ENCODE peak calls at places on chromosomes 5 and 9, in six cellular contexts. Q, A, O, N, M and D are unnamed samples.

GRCh38 chr9:19551124-19551929 is 142.5 kb downstream of the ACER2 start:
- DNase-seq in Q (no peak), A (no peak), O (no peak), N (no peak), M (no peak), D (no peak)

GRCh38 chr5:179233909-179234562 is 111.2 kb downstream of the ADAMTS2 start:
- DNase-seq in Q (peak; percentile 48), A (no peak), O (no peak), N (no peak), M (no peak), D (peak; percentile 56)

GRCh38 chr9:94982211-94982610 is 255.7 kb downstream of the AOPEP start:
- DNase-seq in Q (no peak), A (no peak), O (no peak), N (no peak), M (no peak), D (no peak)

GRCh38 chr5:66306105-66306843 is 162.2 kb downstream of the SREK1 start:
- DNase-seq in Q (peak; percentile 78), A (peak; percentile 52), O (peak; percentile 51), N (no peak), M (peak; percentile 50), D (no peak)

GRCh38 chr9:16290169-16290568 is 580.3 kb downstream of the BNC2 start:
- DNase-seq in Q (no peak), A (no peak), O (no peak), N (no peak), M (no peak), D (no peak)

GRCh38 chr5:139745800-139746690 is 49.6 kb upstream of the PSD2 start:
- DNase-seq in Q (peak; percentile 85), A (peak; percentile 53), O (peak; percentile 72), N (no peak), M (peak; percentile 83), D (peak; percentile 72)

GRCh38 chr9:114250235-114250568 is 72.7 kb upstream of the ORM1 start:
- DNase-seq in Q (peak; percentile 88), A (peak; percentile 91), O (peak; percentile 81), N (no peak), M (peak; percentile 87), D (no peak)

GRCh38 chr5:160434022-160434531 is 12.4 kb downstream of the PTTG1 start:
- DNase-seq in Q (no peak), A (no peak), O (no peak), N (peak; percentile 90), M (peak; percentile 64), D (peak; percentile 86)

GRCh38 chr5:77993141-77993540 is 217.0 kb upstream of the TBCA start:
- DNase-seq in Q (no peak), A (no peak), O (no peak), N (no peak), M (no peak), D (no peak)

GRCh38 chr5:135307143-135307903 is 91.7 kb downstream of the MACROH2A1 start:
- DNase-seq in Q (no peak), A (no peak), O (no peak), N (no peak), M (peak; percentile 17), D (no peak)

GRCh38 chr9:92500725-92501124 is 18.4 kb upstream of the ASPN start:
- DNase-seq in Q (no peak), A (no peak), O (no peak), N (no peak), M (no peak), D (no peak)

GRCh38 chr5:5494489-5495402 is 72.3 kb downstream of the ICE1 start:
- DNase-seq in Q (peak; percentile 24), A (peak; percentile 87), O (peak; percentile 74), N (no peak), M (peak; percentile 48), D (peak; percentile 80)

GRCh38 chr5:130155395-130155794 is 251.1 kb downstream of the CHSY3 start:
- DNase-seq in Q (no peak), A (no peak), O (no peak), N (no peak), M (peak; percentile 22), D (no peak)

GRCh38 chr9:31153250-31153840 is 1231.1 kb upstream of the ACO1 start:
- DNase-seq in Q (no peak), A (no peak), O (no peak), N (no peak), M (peak; percentile 13), D (no peak)

GRCh38 chr5:145509336-145510150 is 325.6 kb downstream of the PRELID2 start:
- DNase-seq in Q (no peak), A (no peak), O (no peak), N (no peak), M (peak; percentile 20), D (no peak)

GRCh38 chr9:16591092-16591491 is 279.4 kb downstream of the BNC2 start:
- DNase-seq in Q (no peak), A (no peak), O (no peak), N (no peak), M (no peak), D (no peak)

GRCh38 chr5:3394046-3394597 is 201.5 kb upstream of the IRX1 start:
- DNase-seq in Q (no peak), A (no peak), O (no peak), N (no peak), M (no peak), D (no peak)

GRCh38 chr5:96381526-96381925 is 51.5 kb downstream of the PCSK1 start:
- DNase-seq in Q (peak; percentile 15), A (no peak), O (peak; percentile 38), N (no peak), M (no peak), D (no peak)

DNA sequence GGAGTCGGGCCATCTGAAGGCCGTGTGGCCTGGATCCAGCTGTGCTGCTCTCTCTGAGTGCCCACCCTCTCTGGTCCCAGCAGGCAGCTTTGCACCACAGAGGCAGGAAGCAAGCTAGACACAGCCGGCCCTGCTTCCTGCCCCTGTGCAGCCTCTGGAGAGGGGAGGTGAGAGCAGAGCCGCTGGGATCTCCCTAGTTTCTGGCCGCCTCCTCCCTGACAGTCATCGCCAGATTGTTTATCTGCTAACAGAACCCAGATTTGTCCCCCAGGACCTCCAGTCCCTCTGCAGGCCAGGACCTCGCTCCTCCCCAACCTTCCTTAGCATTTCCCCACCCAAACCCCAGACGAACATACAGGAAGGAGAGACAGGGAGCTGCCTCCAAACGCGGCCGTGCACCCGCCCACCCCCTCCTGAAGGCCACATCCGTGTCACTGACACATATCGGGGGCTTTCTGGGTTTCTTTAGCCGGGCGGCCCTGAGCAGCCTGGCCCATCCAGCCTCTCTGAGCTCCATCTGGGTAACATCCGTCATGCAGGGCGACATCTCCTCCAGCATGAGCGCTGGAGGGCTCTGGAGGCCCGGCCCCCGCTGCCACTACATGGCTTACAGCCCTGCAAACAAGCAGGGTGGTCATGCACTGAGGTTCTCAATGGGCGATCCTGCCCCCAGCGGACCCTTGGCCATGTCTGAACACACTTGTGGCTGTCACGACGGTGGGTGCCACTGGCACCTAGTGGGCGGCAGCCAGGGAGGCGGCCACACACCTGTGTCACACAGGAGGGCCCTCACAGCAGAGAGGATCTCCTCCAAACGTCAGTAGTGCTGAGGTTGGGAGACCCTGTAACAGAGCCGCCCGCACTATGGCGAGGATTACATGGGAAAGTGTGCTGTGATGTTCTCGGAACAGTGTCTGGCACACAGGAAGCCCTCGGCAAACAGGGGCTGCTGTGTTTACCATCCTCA is 47.6 kb downstream of the DBH start:
- DNase-seq in Q (peak; percentile 93), A (no peak), O (peak; percentile 85), N (no peak), M (peak; percentile 18), D (no peak)
- TF ChIP-seq CTCF in Q (no peak), A (no peak), O (no peak), N (no peak), M (no peak), D (no peak)

DNA sequence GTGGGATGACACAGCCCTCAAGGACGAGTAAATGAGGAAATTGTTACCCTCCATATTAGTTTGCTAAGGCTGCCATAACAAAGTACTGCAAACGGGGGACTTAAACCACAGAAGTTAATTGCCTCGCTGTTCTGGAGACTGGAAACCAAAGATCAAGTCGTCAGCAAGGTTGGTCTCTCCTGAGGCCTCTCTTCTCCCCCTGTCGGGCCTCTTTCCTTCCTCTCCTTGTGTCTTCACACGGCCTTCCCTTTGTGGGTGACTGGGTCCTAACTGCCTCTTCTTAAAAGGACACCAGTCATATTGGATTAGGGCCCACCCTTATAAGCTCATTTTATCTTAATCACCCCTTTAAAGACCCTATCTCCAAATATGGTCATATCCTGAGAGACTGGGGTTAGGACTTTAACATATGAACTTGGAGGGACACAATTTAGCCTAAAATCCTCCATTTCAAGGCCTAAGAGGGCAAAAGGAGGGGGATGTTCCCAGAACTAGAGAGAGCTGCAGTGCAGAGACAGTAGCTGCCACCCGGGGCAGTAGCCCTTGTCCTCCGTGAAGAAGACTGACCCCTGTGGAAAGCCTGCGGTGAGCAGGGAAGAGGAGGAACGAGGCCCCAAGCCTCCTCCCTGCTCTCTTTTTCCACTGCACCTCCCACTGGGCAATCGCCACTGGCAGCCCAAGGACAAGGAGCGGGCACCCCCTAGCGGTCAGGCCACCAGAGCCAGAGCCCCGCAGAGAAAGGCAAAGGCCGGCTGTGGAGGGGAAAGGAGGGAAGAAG is 35.0 kb downstream of the CFAP90 start:
- DNase-seq in Q (peak; percentile 80), A (peak; percentile 82), O (peak; percentile 79), N (no peak), M (peak; percentile 61), D (no peak)
- H3K27me3 ChIP-seq in Q (peaks cover 57% of the 10 kb centered on the region), A (no peaks in the 10 kb centered on the region), O (peaks cover 26% of the 10 kb centered on the region), N (peaks cover 5% of the 10 kb centered on the region), M (no peaks in the 10 kb centered on the region), D (peaks cover 10% of the 10 kb centered on the region)

GRCh38 chr5:141223112-141223783 is at the start of gene PCDHB14:
- DNase-seq in Q (peak; percentile 78), A (no peak), O (no peak), N (no peak), M (peak; percentile 13), D (no peak)
- H3K4me3 ChIP-seq in Q (peak within 1 kb of the TSS; percentile 59), A (no peak within 1 kb of the TSS), O (peak within 1 kb of the TSS; percentile 25), N (no peak within 1 kb of the TSS), M (no peak within 1 kb of the TSS), D (peak within 1 kb of the TSS; percentile 18)

GRCh38 chr5:122093415-122093814 is 15.4 kb upstream of the LOX start:
- DNase-seq in Q (no peak), A (no peak), O (no peak), N (no peak), M (peak; percentile 92), D (no peak)

GRCh38 chr5:122089614-122090013 is 11.6 kb upstream of the LOX start:
- DNase-seq in Q (no peak), A (no peak), O (peak; percentile 34), N (no peak), M (peak; percentile 99), D (no peak)

GRCh38 chr5:122093861-122094650 is 16.0 kb upstream of the LOX start:
- DNase-seq in Q (no peak), A (no peak), O (no peak), N (no peak), M (peak; percentile 69), D (no peak)

GRCh38 chr5:122089096-122089495 is 11.0 kb upstream of the LOX start:
- DNase-seq in Q (no peak), A (no peak), O (no peak), N (no peak), M (peak; percentile 73), D (no peak)

DNA sequence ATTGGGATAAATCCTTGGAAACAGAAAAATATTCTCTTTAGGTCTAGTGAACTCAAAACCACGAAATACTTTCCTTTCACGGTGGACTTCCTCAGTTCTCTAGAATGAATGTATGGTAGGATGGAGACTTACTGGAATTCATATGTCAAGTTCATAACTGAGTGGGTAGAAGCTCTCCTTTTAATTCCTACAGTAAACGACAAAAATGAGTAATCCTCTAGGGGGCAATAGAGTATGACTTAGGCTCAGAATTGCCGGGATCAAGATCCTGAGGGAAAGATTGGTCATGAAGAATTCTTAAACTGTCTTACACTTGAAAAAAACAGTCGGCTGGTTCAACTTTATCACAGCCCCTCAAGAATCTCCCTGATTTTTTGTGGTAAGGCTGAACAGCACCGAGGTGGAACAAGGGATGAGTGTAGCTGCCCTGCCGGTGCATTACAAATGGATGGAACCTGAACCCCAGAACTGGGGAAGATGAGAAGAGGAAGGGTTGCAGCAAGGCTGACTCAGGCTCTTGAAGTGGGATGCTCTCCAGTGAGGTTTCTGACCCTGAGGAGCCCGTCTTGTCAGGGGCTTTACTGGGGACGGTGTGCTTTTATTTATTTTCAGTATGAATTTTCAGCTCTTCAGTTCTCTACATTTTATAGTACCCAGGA is 14.0 kb upstream of the LOX start:
- DNase-seq in Q (no peak), A (no peak), O (no peak), N (no peak), M (peak; percentile 83), D (no peak)
- TF ChIP-seq CTCF in Q (peak; percentile 66), A (peak; percentile 24), O (peak; percentile 36), N (peak; percentile 43), M (peak; percentile 48), D (peak; percentile 83)